ENCODE peak calls at places on chromosomes 11 and 22, in five cellular contexts. W, T, D, A and L are unnamed samples.

GRCh38 chr11:58968251-58968711 is 29.0 kb downstream of the GLYATL1 start:
- DNase-seq in D (no peak), A (no peak), W (no peak), T (no peak), L (peak; percentile 51)

GRCh38 chr11:28860898-28861297 is 752.7 kb downstream of the METTL15 start:
- DNase-seq in A (no peak), W (no peak), T (no peak), D (peak; percentile 74), L (peak; percentile 14)

GRCh38 chr11:96061730-96062524 is 138.0 kb upstream of the MTMR2 start:
- DNase-seq in T (no peak), D (peak; percentile 51), A (no peak), W (no peak), L (no peak)

GRCh38 chr11:14424096-14424495 is 65.1 kb upstream of the RRAS2 start:
- DNase-seq in W (no peak), T (no peak), D (peak; percentile 80), A (no peak), L (peak; percentile 9)

GRCh38 chr11:27209562-27210005 is 153.4 kb downstream of the CCDC34 start:
- DNase-seq in T (no peak), A (peak; percentile 77), W (no peak), D (peak; percentile 93), L (peak; percentile 60)

GRCh38 chr11:6988506-6988905 is 31.6 kb downstream of the ZNF214 start:
- DNase-seq in T (no peak), W (no peak), A (no peak), D (peak; percentile 58), L (no peak)

GRCh38 chr11:61949169-61950034 is 749 bp upstream of the BEST1 start:
- DNase-seq in A (peak; percentile 87), T (no peak), W (no peak), D (peak; percentile 98), L (peak; percentile 98)

GRCh38 chr11:38460901-38461300 is 1862.9 kb upstream of the RAG2 start:
- DNase-seq in A (peak; percentile 67), D (peak; percentile 41), T (no peak), W (no peak), L (no peak)

GRCh38 chr11:57903011-57903410 is 120.7 kb upstream of the OR9Q1 start:
- DNase-seq in W (no peak), D (no peak), A (no peak), T (no peak), L (no peak)

GRCh38 chr22:42360348-42360747 is 71.9 kb downstream of the NFAM1 start:
- DNase-seq in A (no peak), D (no peak), W (no peak), T (no peak), L (no peak)

GRCh38 chr22:30434775-30435315 is 9.3 kb downstream of the MTFP1 start:
- DNase-seq in T (no peak), A (no peak), D (no peak), W (no peak), L (no peak)

GRCh38 chr11:910044-910588 is 494 bp downstream of the CHID1 start:
- DNase-seq in T (no peak), A (no peak), W (no peak), D (no peak), L (peak; percentile 96)

GRCh38 chr11:60235318-60235717 is 7.6 kb downstream of the MS4A4E start:
- DNase-seq in W (no peak), A (no peak), T (no peak), D (no peak), L (no peak)

GRCh38 chr11:117817213-117818035 is 7.1 kb downstream of the FXYD2 start:
- DNase-seq in T (peak; percentile 94), A (peak; percentile 89), D (peak; percentile 65), W (peak; percentile 73), L (peak; percentile 96)

GRCh38 chr11:64874308-64874707 is 4.1 kb downstream of the EHD1 start:
- DNase-seq in T (peak; percentile 87), A (peak; percentile 51), W (no peak), D (peak; percentile 47), L (no peak)

GRCh38 chr11:128929991-128930390 is 12.7 kb downstream of the TP53AIP1 start:
- DNase-seq in T (peak; percentile 40), D (peak; percentile 73), A (peak; percentile 13), W (no peak), L (peak; percentile 91)

GRCh38 chr11:102144357-102145342 is 34.4 kb downstream of the YAP1 start:
- DNase-seq in D (peak; percentile 70), W (no peak), T (no peak), A (no peak), L (no peak)

GRCh38 chr11:2830030-2830812 is 55.4 kb downstream of the CDKN1C start:
- DNase-seq in D (no peak), T (no peak), A (peak; percentile 21), W (no peak), L (no peak)

GRCh38 chr11:122709042-122709760 is 53.7 kb downstream of the UBASH3B start:
- DNase-seq in A (no peak), W (no peak), T (no peak), D (peak; percentile 82), L (peak; percentile 89)

GRCh38 chr11:11078344-11078743 is 220.5 kb upstream of the ZBED5 start:
- DNase-seq in W (no peak), T (no peak), A (no peak), D (peak; percentile 28), L (no peak)

GRCh38 chr22:47354668-47355387 is 592.4 kb downstream of the TBC1D22A start:
- DNase-seq in A (no peak), T (no peak), D (no peak), W (no peak), L (no peak)

GRCh38 chr22:23716811-23717801 is 26.3 kb downstream of the RGL4 start:
- DNase-seq in W (peak; percentile 66), T (peak; percentile 96), D (peak; percentile 85), A (peak; percentile 89), L (peak; percentile 99)
- H3K27ac ChIP-seq in W (peak overlapping the region; percentile 90), T (peak overlapping the region; percentile 88), D (peak overlapping the region; percentile 65), A (no peak overlapping the region), L (peak overlapping the region; percentile 68)

GRCh38 chr11:71112454-71112853 is 139.9 kb downstream of the SHANK2 start:
- DNase-seq in A (peak; percentile 14), T (peak; percentile 57), D (no peak), W (no peak), L (no peak)

GRCh38 chr11:71112990-71113389 is 139.4 kb downstream of the SHANK2 start:
- DNase-seq in D (no peak), A (no peak), W (no peak), T (peak; percentile 57), L (no peak)

GRCh38 chr11:71116435-71117040 is 135.8 kb downstream of the SHANK2 start:
- DNase-seq in T (peak; percentile 59), W (no peak), D (no peak), A (no peak), L (no peak)

GRCh38 chr11:71115770-71116434 is 136.5 kb downstream of the SHANK2 start:
- DNase-seq in A (no peak), D (no peak), T (peak; percentile 15), W (no peak), L (no peak)

DNA sequence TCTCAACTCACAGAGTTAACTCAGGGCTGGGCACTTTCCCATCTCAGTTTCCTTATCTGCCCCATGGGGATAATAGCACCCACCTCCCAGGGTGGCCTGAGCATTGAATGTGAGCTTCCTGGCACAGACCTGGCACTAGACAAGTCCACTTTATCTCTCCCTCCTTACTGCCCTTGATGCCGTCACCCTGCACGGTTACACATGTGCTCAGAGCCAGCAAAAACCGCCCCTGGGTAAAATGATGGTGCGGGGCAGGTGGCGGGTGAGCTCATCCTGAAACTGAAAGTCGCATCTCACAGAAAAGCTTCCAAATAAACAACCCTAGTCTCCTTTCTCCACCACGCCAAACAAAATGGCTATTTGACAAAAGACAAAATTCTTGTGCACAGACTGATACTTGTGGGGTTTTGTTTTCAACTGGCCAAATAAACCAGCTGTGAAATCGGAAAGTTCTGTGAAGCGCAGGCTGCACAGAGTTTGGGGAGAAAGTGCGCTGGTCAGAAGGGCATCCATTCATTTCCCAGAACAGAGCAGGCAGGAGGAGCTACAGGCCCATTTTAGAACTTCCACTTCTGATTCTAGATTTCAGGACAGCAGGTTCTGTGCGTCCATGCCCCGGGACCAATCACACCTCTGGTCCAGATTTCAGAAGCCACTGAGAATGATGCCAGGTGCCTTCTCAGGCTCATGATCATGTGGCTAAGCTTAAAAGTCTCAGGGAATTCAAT is 138.1 kb downstream of the SHANK2 start:
- DNase-seq in A (no peak), D (no peak), W (no peak), T (peak; percentile 34), L (no peak)
- H3K27ac ChIP-seq in A (no peak overlapping the region), D (no peak overlapping the region), W (no peak overlapping the region), T (no peak overlapping the region), L (no peak overlapping the region)

DNA sequence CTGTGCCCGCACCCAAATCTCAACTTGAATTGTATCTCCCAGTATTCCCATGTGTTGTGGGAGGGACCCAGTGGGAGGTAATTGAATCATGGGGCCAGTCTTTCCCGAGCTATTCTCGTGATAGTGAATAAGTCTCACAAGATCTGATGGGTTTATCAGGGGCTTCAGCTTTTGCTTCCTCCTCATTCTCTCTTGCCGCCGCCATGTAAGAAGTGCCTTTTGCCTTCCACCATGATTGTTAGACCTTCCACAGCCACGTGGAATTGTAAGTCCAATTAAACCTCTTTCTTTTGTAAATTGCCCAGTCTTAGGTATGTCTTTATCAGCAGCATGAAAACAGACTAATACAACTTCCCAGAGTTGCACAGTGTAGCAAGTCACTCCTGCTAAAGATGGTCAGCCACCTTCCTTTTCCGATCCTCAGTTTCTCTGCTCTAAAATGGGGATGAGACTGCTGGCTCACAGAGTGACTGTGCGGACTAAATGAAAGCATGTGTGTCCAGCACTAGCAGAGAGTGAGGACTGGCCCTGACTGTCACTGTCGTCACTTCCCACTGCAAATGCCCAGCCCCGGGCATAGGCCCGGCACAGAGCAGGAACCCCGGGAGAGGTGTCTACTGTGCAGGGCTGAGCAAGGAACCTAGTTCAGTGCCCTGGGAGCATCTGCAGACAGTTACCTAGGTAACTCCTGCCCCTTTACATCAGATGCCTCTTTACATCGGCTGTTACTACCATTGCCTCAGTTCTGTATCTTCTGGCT is 9.5 kb downstream of the TSKU start:
- DNase-seq in D (no peak), W (no peak), T (peak; percentile 63), A (no peak), L (no peak)
- H3K27ac ChIP-seq in D (no peak overlapping the region), W (no peak overlapping the region), T (no peak overlapping the region), A (no peak overlapping the region), L (peak overlapping the region; percentile 53)

GRCh38 chr11:68756171-68756766 is 4.9 kb upstream of the TESMIN start:
- DNase-seq in W (no peak), A (no peak), D (peak; percentile 27), T (no peak), L (no peak)
- H3K27ac ChIP-seq in W (no peak overlapping the region), A (no peak overlapping the region), D (no peak overlapping the region), T (no peak overlapping the region), L (no peak overlapping the region)

GRCh38 chr11:67279589-67280340 is 9.3 kb upstream of the ANKRD13D start:
- DNase-seq in W (no peak), T (peak; percentile 80), A (peak; percentile 36), D (no peak), L (peak; percentile 41)
- H3K27ac ChIP-seq in W (peak overlapping the region; percentile 74), T (peak overlapping the region; percentile 96), A (no peak overlapping the region), D (no peak overlapping the region), L (no peak overlapping the region)

GRCh38 chr11:86958259-86958658 is 3.1 kb upstream of the FZD4 start:
- DNase-seq in A (no peak), W (no peak), D (no peak), T (no peak), L (peak; percentile 6)
- H3K27ac ChIP-seq in A (no peak overlapping the region), W (no peak overlapping the region), D (no peak overlapping the region), T (no peak overlapping the region), L (no peak overlapping the region)